ENCODE peak calls at places on chromosomes 12 and 14, in nine cellular contexts. P is fibroblast of villous mesenchyme, K is T-helper 17 cell, R is Calu3, Y is ACHN, H is hepatic stellate cell, L is activated B cell treated with CpG ODN at 0.5 μM for 24 hours, S is lower lobe of right lung, T is posterior cingulate gyrus. X is an unnamed sample.

GRCh38 chr12:26274441-26275312 is 79.3 kb downstream of the SSPN start:
- DNase-seq in H (peak; percentile 82), T (peak; percentile 50), P (peak; percentile 99), K (no peak), R (peak; percentile 84), L (peak; percentile 43), Y (peak; percentile 100), S (peak; percentile 86), X (peak; percentile 89)

GRCh38 chr12:109946505-109946904 is 46.4 kb downstream of the TCHP start:
- DNase-seq in S (no peak), K (no peak), Y (no peak), H (no peak), L (no peak), P (no peak), T (peak; percentile 20), R (no peak), X (no peak)

GRCh38 chr14:68518910-68519686 is 273.8 kb downstream of the ZFP36L1 start:
- DNase-seq in H (no peak), Y (no peak), S (no peak), P (peak; percentile 49), R (peak; percentile 69), T (no peak), K (no peak), L (no peak), X (no peak)

GRCh38 chr14:92143962-92144361 is 22.2 kb downstream of the CPSF2 start:
- DNase-seq in R (no peak), Y (peak; percentile 13), S (no peak), T (no peak), K (no peak), H (no peak), L (no peak), P (no peak), X (no peak)

GRCh38 chr14:25846232-25846631 is 751.6 kb downstream of the NOVA1 start:
- DNase-seq in S (no peak), R (no peak), K (no peak), L (no peak), H (no peak), Y (no peak), T (peak; percentile 11), P (no peak), X (no peak)

GRCh38 chr12:69330475-69331473 is 17.4 kb upstream of the LYZ start:
- DNase-seq in P (peak; percentile 7), L (peak; percentile 33), S (peak; percentile 66), Y (peak; percentile 50), K (peak; percentile 38), H (no peak), T (no peak), R (peak; percentile 49), X (no peak)

GRCh38 chr12:79674629-79675028 is 16.1 kb downstream of the PAWR start:
- DNase-seq in R (no peak), H (no peak), T (no peak), K (no peak), Y (no peak), S (no peak), P (peak; percentile 77), L (no peak), X (no peak)

GRCh38 chr14:22432348-22432976 is 156.6 kb downstream of the DAD1 start:
- DNase-seq in Y (peak; percentile 79), L (no peak), T (no peak), P (peak; percentile 98), R (peak; percentile 65), K (no peak), H (peak; percentile 47), S (no peak), X (no peak)

GRCh38 chr14:104741803-104742251 is 11.1 kb upstream of the SIVA1 start:
- DNase-seq in T (no peak), K (no peak), S (no peak), L (no peak), P (no peak), Y (no peak), H (no peak), R (no peak), X (peak; percentile 57)

GRCh38 chr12:131094831-131095805 is 141.4 kb downstream of the ADGRD1 start:
- DNase-seq in S (peak; percentile 32), Y (no peak), R (no peak), H (no peak), L (peak; percentile 2), P (no peak), T (peak; percentile 6), K (no peak), X (peak; percentile 49)

GRCh38 chr12:132638541-132639408 is 20.2 kb downstream of the P2RX2 start:
- DNase-seq in P (peak; percentile 93), T (peak; percentile 46), H (peak; percentile 84), R (peak; percentile 54), Y (peak; percentile 47), K (no peak), S (no peak), L (no peak), X (no peak)

GRCh38 chr12:116171549-116171948 is 105.9 kb downstream of the MED13L start:
- DNase-seq in P (no peak), S (no peak), K (no peak), T (no peak), R (no peak), Y (no peak), H (peak; percentile 9), L (no peak), X (no peak)

GRCh38 chr12:108861878-108862587 is 4.7 kb upstream of the SSH1 start:
- DNase-seq in L (peak; percentile 44), R (no peak), H (no peak), S (peak; percentile 74), Y (no peak), P (no peak), K (no peak), T (no peak), X (no peak)

GRCh38 chr14:103091041-103091882 is 3.3 kb upstream of the EXOC3L4 start:
- DNase-seq in H (peak; percentile 79), S (peak; percentile 79), P (peak; percentile 71), T (no peak), K (peak; percentile 78), Y (peak; percentile 63), L (peak; percentile 70), R (peak; percentile 75), X (peak; percentile 80)

GRCh38 chr14:77653473-77653872 is 37.0 kb upstream of the SPTLC2 start:
- DNase-seq in Y (no peak), K (no peak), T (no peak), P (no peak), R (no peak), L (no peak), S (no peak), H (no peak), X (peak; percentile 61)

GRCh38 chr14:62156052-62156451 is 393.8 kb downstream of the SNAPC1 start:
- DNase-seq in R (no peak), Y (no peak), K (no peak), P (no peak), L (no peak), H (no peak), T (no peak), S (no peak), X (no peak)

GRCh38 chr14:68794130-68794855 is 1.4 kb upstream of the ZFP36L1 start:
- DNase-seq in S (peak; percentile 94), H (peak; percentile 89), Y (peak; percentile 74), K (peak; percentile 73), L (peak; percentile 72), T (peak; percentile 47), R (peak; percentile 63), P (peak; percentile 98), X (peak; percentile 95)

GRCh38 chr14:68042591-68043210 is 223.1 kb downstream of the RAD51B start:
- DNase-seq in T (no peak), P (peak; percentile 85), H (no peak), L (no peak), S (no peak), Y (no peak), K (no peak), R (no peak), X (no peak)

GRCh38 chr14:24943024-24943423 is 106.9 kb downstream of the STXBP6 start:
- DNase-seq in Y (no peak), K (no peak), L (no peak), H (no peak), T (no peak), R (no peak), S (no peak), P (no peak), X (no peak)

GRCh38 chr12:117724545-117724944 is 244.2 kb downstream of the KSR2 start:
- DNase-seq in S (no peak), L (no peak), Y (no peak), K (no peak), P (no peak), R (no peak), T (no peak), H (no peak), X (no peak)

GRCh38 chr12:51889216-51890134 is 1.6 kb downstream of the ANKRD33 start:
- DNase-seq in P (no peak), H (no peak), T (no peak), L (no peak), Y (no peak), K (no peak), R (no peak), S (no peak), X (peak; percentile 27)

GRCh38 chr14:50677527-50678063 is 9.5 kb upstream of the SAV1 start:
- DNase-seq in H (peak; percentile 65), T (no peak), Y (no peak), L (no peak), R (peak; percentile 56), P (peak; percentile 37), K (no peak), S (no peak), X (no peak)

GRCh38 chr12:91379051-91379775 is 196.6 kb upstream of the DCN start:
- DNase-seq in R (no peak), T (no peak), K (no peak), H (no peak), S (no peak), Y (no peak), P (no peak), L (no peak), X (no peak)

GRCh38 chr12:68067762-68068376 is 78.6 kb downstream of the IFNG-AS1 start:
- DNase-seq in P (peak; percentile 1), Y (peak; percentile 27), H (no peak), K (no peak), T (no peak), L (no peak), S (no peak), R (no peak), X (peak; percentile 61)

GRCh38 chr12:123960856-123961255 is 11.8 kb downstream of the CCDC92 start:
- DNase-seq in K (no peak), T (no peak), L (no peak), S (no peak), H (no peak), Y (no peak), R (no peak), P (no peak), X (no peak)

GRCh38 chr14:53870997-53871396 is 85.6 kb downstream of the BMP4 start:
- DNase-seq in L (no peak), T (no peak), K (no peak), R (no peak), H (no peak), P (no peak), Y (no peak), S (no peak), X (no peak)

GRCh38 chr12:119613319-119613936 is 19.9 kb downstream of the TMEM233 start:
- DNase-seq in H (no peak), L (no peak), K (no peak), T (no peak), R (peak; percentile 42), P (no peak), Y (peak; percentile 60), S (no peak), X (no peak)

GRCh38 chr14:75454963-75455546 is 27.2 kb downstream of the JDP2 start:
- DNase-seq in P (peak; percentile 87), H (peak; percentile 57), S (peak; percentile 72), Y (peak; percentile 61), L (no peak), K (no peak), R (peak; percentile 18), T (no peak), X (no peak)

GRCh38 chr12:112167728-112168525 is 42.6 kb downstream of the TRAFD1 start:
- DNase-seq in P (no peak), Y (no peak), R (no peak), T (no peak), S (no peak), H (no peak), K (no peak), L (no peak), X (no peak)

GRCh38 chr14:99733551-99734405 is 49.7 kb downstream of the CYP46A1 start:
- DNase-seq in P (no peak), Y (no peak), R (no peak), L (no peak), S (peak; percentile 76), T (peak; percentile 13), H (no peak), K (no peak), X (peak; percentile 70)

GRCh38 chr14:73740921-73741326 is 26.7 kb upstream of the PNMA1 start:
- DNase-seq in H (no peak), L (no peak), P (peak; percentile 84), R (peak; percentile 90), S (peak; percentile 89), Y (no peak), T (no peak), K (no peak), X (no peak)